ENCODE peak calls at places on chromosomes 5 and 9, in seven cellular contexts. A is hippocampal formation, V is stromal cell of bone marrow, P is nephron progenitor cell, G is HTR-8/SVneo, T is lower leg skin, Z is T-helper 17 cell. E is an unnamed sample.

GRCh38 chr5:159851053-159851452 is 65.2 kb upstream of the ADRA1B start:
- DNase-seq in V (no peak), A (no peak), Z (no peak), G (no peak), T (no peak), P (no peak), E (no peak)

GRCh38 chr5:67045816-67046740 is 150.5 kb downstream of the CD180 start:
- DNase-seq in Z (no peak), G (no peak), T (no peak), P (no peak), A (no peak), V (no peak), E (no peak)

GRCh38 chr9:88536951-88537742 is 2.2 kb downstream of the NXNL2 start:
- DNase-seq in V (no peak), G (no peak), Z (no peak), A (no peak), P (no peak), T (no peak), E (no peak)

GRCh38 chr9:114694719-114695269 is 12.8 kb upstream of the TEX48 start:
- DNase-seq in V (no peak), G (no peak), A (no peak), Z (no peak), T (no peak), P (no peak), E (no peak)

GRCh38 chr5:143491644-143492043 is 88.2 kb upstream of the NR3C1 start:
- DNase-seq in P (no peak), T (no peak), G (no peak), A (no peak), V (no peak), Z (no peak), E (no peak)

GRCh38 chr5:109630109-109630508 is 59.6 kb upstream of the MAN2A1 start:
- DNase-seq in G (no peak), T (no peak), V (peak), Z (no peak), P (no peak), A (peak), E (no peak)

GRCh38 chr5:91301459-91301858 is 81.7 kb downstream of the ARRDC3 start:
- DNase-seq in A (no peak), Z (no peak), P (no peak), G (no peak), T (no peak), V (no peak), E (no peak)

GRCh38 chr5:6598351-6598900 is 34.4 kb downstream of the NSUN2 start:
- DNase-seq in P (no peak), G (no peak), V (no peak), Z (no peak), T (no peak), A (no peak), E (no peak)

GRCh38 chr5:152532714-152533113 is 127.6 kb upstream of the NMUR2 start:
- DNase-seq in T (no peak), Z (no peak), G (peak), A (peak), V (peak), P (peak), E (peak)

GRCh38 chr5:42555797-42556196 is 132.6 kb downstream of the GHR start:
- DNase-seq in T (no peak), P (no peak), V (no peak), Z (no peak), A (no peak), G (no peak), E (no peak)

GRCh38 chr5:170420809-170421412 is 31.7 kb upstream of the KCNMB1 start:
- DNase-seq in G (peak), A (peak), T (peak), Z (peak), V (peak), P (peak), E (peak)

GRCh38 chr5:176616520-176616919 is 6.6 kb upstream of the GPRIN1 start:
- DNase-seq in G (no peak), T (no peak), Z (no peak), P (no peak), V (no peak), A (no peak), E (no peak)

GRCh38 chr5:154858972-154859950 is 834 bp downstream of the CNOT8 start:
- DNase-seq in V (no peak), T (no peak), Z (no peak), P (no peak), G (no peak), A (no peak), E (peak)

GRCh38 chr9:122144836-122145235 is 14.7 kb downstream of the NDUFA8 start:
- DNase-seq in A (no peak), T (no peak), Z (no peak), P (no peak), V (no peak), G (no peak), E (no peak)

GRCh38 chr5:91151947-91152346 is 231.2 kb downstream of the ARRDC3 start:
- DNase-seq in A (no peak), T (peak), V (peak), Z (no peak), G (peak), P (no peak), E (peak)

GRCh38 chr5:146667633-146668032 is 151.6 kb upstream of the GPR151 start:
- DNase-seq in T (no peak), A (peak), V (peak), Z (no peak), P (no peak), G (peak), E (peak)

GRCh38 chr9:35728041-35728971 is 3.7 kb downstream of the TLN1 start:
- DNase-seq in T (peak), G (peak), Z (no peak), P (peak), A (no peak), V (peak), E (peak)

GRCh38 chr5:171845857-171846785 is 60.5 kb downstream of the SMIM23 start:
- DNase-seq in Z (no peak), P (no peak), T (no peak), G (peak), V (peak), A (no peak), E (no peak)

GRCh38 chr9:4569101-4569500 is 78.8 kb downstream of the SLC1A1 start:
- DNase-seq in P (no peak), Z (no peak), G (no peak), V (no peak), T (no peak), A (no peak), E (no peak)

GRCh38 chr9:108702681-108703080 is 153.1 kb downstream of the ACTL7B start:
- DNase-seq in G (no peak), T (no peak), A (no peak), P (no peak), V (no peak), Z (no peak), E (no peak)

GRCh38 chr5:133200256-133200655 is 148.4 kb downstream of the HSPA4 start:
- DNase-seq in Z (no peak), P (no peak), A (no peak), V (no peak), G (no peak), T (no peak), E (no peak)

GRCh38 chr9:121886759-121887485 is 206.2 kb downstream of the TTLL11 start:
- DNase-seq in G (no peak), Z (no peak), P (no peak), V (no peak), T (no peak), A (no peak), E (no peak)

GRCh38 chr5:89120719-89121118 is 237.7 kb upstream of the MEF2C start:
- DNase-seq in P (no peak), G (no peak), T (peak), V (no peak), Z (no peak), A (peak), E (no peak)

GRCh38 chr5:25701936-25702335 is 1057.2 kb upstream of the CDH10 start:
- DNase-seq in V (no peak), Z (no peak), G (no peak), A (no peak), T (no peak), P (no peak), E (no peak)

GRCh38 chr5:151047814-151048425 is 27.5 kb downstream of the GPX3 start:
- DNase-seq in V (no peak), P (peak), T (no peak), A (no peak), Z (no peak), G (no peak), E (no peak)

GRCh38 chr5:58455966-58456365 is 3.9 kb downstream of the PLK2 start:
- DNase-seq in P (no peak), Z (no peak), A (no peak), T (no peak), V (no peak), G (no peak), E (no peak)

GRCh38 chr5:21847300-21847699 is 1005.8 kb downstream of the CDH12 start:
- DNase-seq in P (no peak), V (no peak), G (no peak), Z (no peak), T (no peak), A (no peak), E (no peak)

GRCh38 chr5:65156933-65157332 is 324.8 kb downstream of the ADAMTS6 start:
- DNase-seq in A (no peak), G (no peak), Z (no peak), P (no peak), T (no peak), V (no peak), E (no peak)

GRCh38 chr5:138391859-138392386 is 39.4 kb downstream of the KDM3B start:
- DNase-seq in P (no peak), A (peak), T (no peak), V (no peak), G (no peak), Z (no peak), E (no peak)

GRCh38 chr5:138989720-138990119 is 114.6 kb upstream of the LRRTM2 start:
- DNase-seq in Z (no peak), P (no peak), A (no peak), V (peak), G (no peak), T (no peak), E (no peak)

GRCh38 chr5:93715327-93715726 is 26.1 kb downstream of the POU5F2 start:
- DNase-seq in G (no peak), Z (no peak), P (no peak), A (no peak), T (no peak), V (no peak), E (no peak)

GRCh38 chr9:78298046-78298511 is 1.2 kb downstream of the PSAT1 start:
- DNase-seq in V (no peak), Z (no peak), P (peak), G (no peak), A (peak), T (no peak), E (no peak)

GRCh38 chr5:169751490-169751889 is 114.4 kb downstream of the DOCK2 start:
- DNase-seq in T (no peak), V (no peak), G (no peak), Z (no peak), A (no peak), P (no peak), E (no peak)

GRCh38 chr9:127283917-127284316 is 19.3 kb downstream of the GARNL3 start:
- DNase-seq in P (no peak), Z (no peak), T (no peak), G (no peak), A (peak), V (peak), E (no peak)

GRCh38 chr9:133370680-133371079 is 5.2 kb downstream of the SURF4 start:
- DNase-seq in Z (peak), P (no peak), V (no peak), A (no peak), T (no peak), G (no peak), E (no peak)

GRCh38 chr9:100428871-100429654 is 2.1 kb downstream of the MSANTD3 start:
- DNase-seq in Z (no peak), A (peak), T (peak), V (peak), P (no peak), G (peak), E (peak)